ENCODE peak calls at places on chromosomes 12 and 14, in ten cellular contexts. Y is kidney epithelial cell, Z is Caco-2, D is body of pancreas, P is neural progenitor cell, R is breast epithelium, A is mucosa of descending colon, N is left ventricle myocardium inferior, L is neuronal stem cell, I is gastrocnemius medialis. C is an unnamed sample.

GRCh38 chr12:107488666-107489065 is 196.9 kb upstream of the PWP1 start:
- DNase-seq in R (no peak), Y (no peak), A (no peak), D (no peak), Z (no peak), I (no peak), L (no peak), N (no peak), P (no peak), C (no peak)

GRCh38 chr14:71166434-71166833 is 259.2 kb downstream of the PCNX1 start:
- DNase-seq in N (no peak), D (peak; percentile 61), A (peak; percentile 73), L (no peak), Z (peak; percentile 69), P (peak; percentile 57), Y (peak; percentile 35), I (no peak), R (no peak), C (no peak)

GRCh38 chr12:127169321-127170270 is 1097.4 kb upstream of the TMEM132C start:
- DNase-seq in A (no peak), I (no peak), N (no peak), R (no peak), Z (no peak), L (no peak), P (no peak), Y (no peak), D (no peak), C (no peak)

GRCh38 chr12:75814856-75815754 is 216.5 kb downstream of the PHLDA1 start:
- DNase-seq in L (no peak), N (no peak), I (no peak), P (no peak), R (no peak), A (peak; percentile 23), Z (no peak), Y (peak; percentile 92), D (peak; percentile 36), C (no peak)

GRCh38 chr12:8914716-8915526 is 612 bp downstream of the PHC1 start:
- DNase-seq in N (peak; percentile 40), L (peak; percentile 44), R (peak; percentile 56), A (peak; percentile 47), I (no peak), Y (no peak), D (peak; percentile 58), Z (peak; percentile 81), P (peak; percentile 80), C (peak; percentile 68)

GRCh38 chr12:31000751-31001150 is 72.9 kb upstream of the DDX11 start:
- DNase-seq in Y (no peak), P (no peak), D (no peak), I (no peak), A (no peak), L (no peak), R (peak; percentile 5), N (no peak), Z (no peak), C (no peak)

GRCh38 chr14:40368314-40368713 is 936.1 kb upstream of the FBXO33 start:
- DNase-seq in D (no peak), L (no peak), A (no peak), N (no peak), R (no peak), Y (no peak), P (no peak), I (no peak), Z (no peak), C (no peak)

GRCh38 chr12:122830517-122831214 is 4.6 kb upstream of the HIP1R start:
- DNase-seq in Y (no peak), R (no peak), D (no peak), Z (peak; percentile 39), A (peak; percentile 41), L (no peak), P (no peak), I (no peak), N (no peak), C (no peak)

GRCh38 chr12:55824726-55825125 is 4.7 kb downstream of the DNAJC14 start:
- DNase-seq in A (no peak), D (no peak), I (no peak), R (no peak), P (no peak), L (no peak), Y (no peak), Z (no peak), N (no peak), C (no peak)

GRCh38 chr12:55827806-55828205 is 1.6 kb downstream of the DNAJC14 start:
- DNase-seq in Z (no peak), A (no peak), D (no peak), P (no peak), Y (no peak), L (no peak), N (no peak), I (no peak), R (no peak), C (no peak)

GRCh38 chr12:55820679-55821078 is 2.8 kb downstream of the ORMDL2 start:
- DNase-seq in Y (no peak), A (no peak), D (no peak), L (no peak), R (no peak), I (no peak), P (no peak), Z (no peak), N (no peak), C (peak; percentile 25)

GRCh38 chr12:55822228-55822627 is 4.4 kb downstream of the ORMDL2 start:
- DNase-seq in N (no peak), I (no peak), L (no peak), Z (no peak), P (peak; percentile 28), D (no peak), R (no peak), Y (no peak), A (peak; percentile 49), C (no peak)

DNA sequence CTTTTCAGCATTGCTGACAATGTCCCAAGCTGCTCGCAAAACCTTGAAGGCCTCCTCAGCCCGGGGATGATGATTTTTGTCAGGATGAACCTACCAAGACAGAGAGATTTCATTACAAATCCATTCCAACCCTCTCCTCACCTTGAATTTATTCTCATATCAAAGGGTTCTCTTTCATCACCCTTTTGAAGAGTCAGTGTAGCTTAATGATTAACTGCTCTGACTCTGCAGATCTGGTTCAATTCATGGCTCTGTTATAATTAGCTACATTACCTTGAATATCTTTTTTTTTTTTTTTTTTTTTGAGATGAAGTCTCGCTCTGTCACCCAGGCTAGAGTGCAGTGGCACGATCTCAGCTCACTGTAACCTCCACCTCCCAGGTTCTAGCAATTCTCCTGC is 5.6 kb downstream of the ORMDL2 start:
- DNase-seq in P (no peak), R (no peak), A (no peak), N (no peak), D (no peak), I (no peak), Y (no peak), Z (no peak), L (no peak), C (peak; percentile 24)
- H3K36me3 ChIP-seq in P (peaks cover 5% of the 10 kb centered on the region), R (no peaks in the 10 kb centered on the region), A (peaks cover 8% of the 10 kb centered on the region), N (peaks cover 51% of the 10 kb centered on the region), D (no peaks in the 10 kb centered on the region), I (peaks cover 38% of the 10 kb centered on the region), Y (peaks cover 2% of the 10 kb centered on the region), Z (peaks cover 2% of the 10 kb centered on the region), L (peaks cover 93% of the 10 kb centered on the region), C (peaks cover 43% of the 10 kb centered on the region)

GRCh38 chr12:56242986-56243385 is 13.1 kb downstream of the SLC39A5 start:
- DNase-seq in N (no peak), L (no peak), Y (no peak), A (no peak), P (no peak), R (no peak), Z (no peak), I (no peak), D (no peak), C (no peak)

GRCh38 chr12:56243731-56244181 is 13.9 kb downstream of the SLC39A5 start:
- DNase-seq in Y (no peak), R (no peak), D (peak; percentile 80), A (no peak), L (no peak), Z (no peak), I (no peak), N (no peak), P (no peak), C (no peak)

GRCh38 chr12:56237552-56237951 is 7.7 kb downstream of the SLC39A5 start:
- DNase-seq in Y (no peak), N (no peak), A (no peak), P (no peak), R (no peak), L (no peak), D (no peak), Z (no peak), I (no peak), C (no peak)

GRCh38 chr12:56244494-56244893 is 13.7 kb downstream of the ANKRD52 start:
- DNase-seq in N (no peak), P (no peak), Y (no peak), L (no peak), D (no peak), I (no peak), R (no peak), Z (no peak), A (no peak), C (no peak)

DNA sequence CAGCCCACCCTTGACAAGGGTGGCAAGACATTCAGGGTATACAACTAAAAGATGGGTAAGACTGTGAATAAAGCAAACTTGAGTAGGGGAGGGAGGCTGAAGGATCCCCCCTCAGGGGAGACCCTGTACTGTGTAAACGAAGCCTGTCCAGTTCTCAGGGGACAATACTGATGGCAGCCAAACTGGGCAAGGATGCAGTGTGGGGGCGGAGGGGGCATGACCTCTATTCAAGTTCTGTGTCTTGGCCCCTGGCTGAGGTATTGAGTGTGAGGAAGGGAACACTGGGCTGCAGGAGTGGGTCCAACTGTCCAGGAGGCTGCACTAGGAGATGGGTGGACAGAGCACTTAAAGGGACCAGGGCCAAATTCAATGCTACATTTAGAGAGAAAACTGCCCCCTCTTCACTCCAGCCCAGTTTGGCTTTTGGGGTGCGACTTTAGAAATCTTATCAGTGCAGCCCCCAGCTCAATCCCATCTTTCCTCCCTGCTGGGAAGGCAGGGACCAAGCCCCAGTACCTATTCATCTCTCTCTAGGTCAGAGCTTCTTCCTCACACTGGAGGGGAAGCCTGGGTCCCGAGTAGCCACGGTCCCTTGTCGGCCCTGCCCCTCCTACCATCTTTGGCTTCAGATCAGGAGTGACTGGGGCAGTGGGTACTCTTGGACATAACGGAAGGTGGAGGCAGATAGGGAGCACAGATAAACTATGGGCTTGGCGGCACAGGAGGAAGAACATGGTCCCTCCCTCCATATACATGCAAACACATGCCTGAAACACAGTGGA is 11.8 kb downstream of the SLC39A5 start:
- DNase-seq in N (no peak), Y (no peak), Z (no peak), D (no peak), A (no peak), P (no peak), I (no peak), L (no peak), R (no peak), C (no peak)
- H3K36me3 ChIP-seq in N (peaks cover 74% of the 10 kb centered on the region), Y (peaks cover 8% of the 10 kb centered on the region), Z (no peaks in the 10 kb centered on the region), D (peaks cover 11% of the 10 kb centered on the region), A (peaks cover 17% of the 10 kb centered on the region), P (peaks cover 3% of the 10 kb centered on the region), I (peaks cover 75% of the 10 kb centered on the region), L (peaks cover 96% of the 10 kb centered on the region), R (peaks cover 23% of the 10 kb centered on the region), C (peaks cover 84% of the 10 kb centered on the region)

DNA sequence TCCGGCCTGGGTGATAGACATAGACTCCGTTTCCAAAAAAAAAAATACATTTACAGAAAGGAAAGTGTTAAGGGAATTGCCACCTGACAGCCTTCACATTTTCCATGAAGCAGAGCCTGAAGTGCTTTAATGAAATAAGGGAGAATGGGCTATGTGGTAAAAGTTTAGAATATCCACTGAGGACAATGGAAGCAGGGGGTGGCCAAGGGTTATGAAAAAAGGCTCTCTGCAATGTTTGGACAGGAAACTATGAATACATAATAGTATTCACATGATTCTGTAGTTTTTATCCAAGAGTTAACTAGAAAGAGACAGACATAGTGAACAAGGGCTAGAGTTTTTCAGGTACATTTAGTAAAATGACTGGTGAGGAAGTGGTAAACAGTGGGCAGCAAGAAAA is 75.3 kb downstream of the COCH start:
- DNase-seq in R (no peak), D (no peak), P (no peak), Z (no peak), Y (no peak), A (no peak), L (no peak), N (no peak), I (no peak), C (no peak)
- H3K36me3 ChIP-seq in R (peaks cover 8% of the 10 kb centered on the region), D (peaks cover 5% of the 10 kb centered on the region), P (peaks cover 25% of the 10 kb centered on the region), Z (peaks cover 2% of the 10 kb centered on the region), Y (no peaks in the 10 kb centered on the region), A (no peaks in the 10 kb centered on the region), L (peaks cover 98% of the 10 kb centered on the region), N (peaks cover 79% of the 10 kb centered on the region), I (peaks cover 48% of the 10 kb centered on the region), C (peaks cover 31% of the 10 kb centered on the region)

DNA sequence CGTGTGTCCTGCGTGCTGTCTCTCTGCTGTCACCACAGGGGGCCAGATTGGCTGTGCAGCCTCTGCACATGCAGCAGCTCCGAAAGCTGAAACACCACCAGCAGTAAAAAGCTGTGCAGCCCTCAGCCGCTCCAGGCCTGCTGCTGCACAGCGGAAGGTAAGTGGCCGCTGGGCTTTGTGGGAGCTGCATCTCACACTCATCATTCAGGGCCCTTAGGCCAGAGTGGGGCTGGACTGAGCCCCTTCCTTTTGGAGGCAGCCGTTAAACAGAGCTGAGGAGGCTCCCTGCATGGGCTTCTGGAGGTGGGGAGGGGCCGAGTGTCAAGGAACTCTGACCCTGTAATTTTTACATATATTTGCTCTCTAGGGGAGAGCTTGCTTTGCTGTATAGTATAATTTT is 17.1 kb downstream of the DDX51 start:
- DNase-seq in I (no peak), L (no peak), Z (no peak), P (no peak), N (no peak), A (no peak), Y (no peak), R (no peak), D (no peak), C (no peak)
- H3K36me3 ChIP-seq in I (peaks cover 61% of the 10 kb centered on the region), L (peaks cover 75% of the 10 kb centered on the region), Z (peaks cover 1% of the 10 kb centered on the region), P (peaks cover 21% of the 10 kb centered on the region), N (peaks cover 68% of the 10 kb centered on the region), A (no peaks in the 10 kb centered on the region), Y (no peaks in the 10 kb centered on the region), R (no peaks in the 10 kb centered on the region), D (no peaks in the 10 kb centered on the region), C (peaks cover 51% of the 10 kb centered on the region)